ENCODE peak calls at places on chromosome 20, in six cellular contexts. M is uterus; K is IMR-90; B is OCI-LY7; D is CD8-positive, alpha-beta memory T cell; A is breast epithelium. I is an unnamed sample.

GRCh38 chr20:12762725-12763124 is 246.0 kb upstream of the SPTLC3 start:
- DNase-seq in M (peak; percentile 47), K (no peak), B (no peak), D (no peak), A (no peak), I (no peak)

GRCh38 chr20:37885042-37885441 is 17.9 kb upstream of the VSTM2L start:
- DNase-seq in M (no peak), K (no peak), B (no peak), D (no peak), A (no peak), I (no peak)

GRCh38 chr20:58702859-58703648 is 10.5 kb downstream of the NPEPL1 start:
- DNase-seq in M (no peak), K (no peak), B (no peak), D (no peak), A (no peak), I (no peak)

GRCh38 chr20:34049389-34049788 is 55.7 kb downstream of the RALY start:
- DNase-seq in M (no peak), K (no peak), B (no peak), D (no peak), A (no peak), I (no peak)

GRCh38 chr20:59670786-59671492 is 66.6 kb downstream of the PHACTR3 start:
- DNase-seq in M (no peak), K (no peak), B (no peak), D (no peak), A (no peak), I (peak; percentile 75)

GRCh38 chr20:17059465-17059864 is 167.4 kb upstream of the PCSK2 start:
- DNase-seq in M (no peak), K (peak; percentile 75), B (no peak), D (no peak), A (no peak), I (no peak)

GRCh38 chr20:38751360-38751976 is 3.2 kb downstream of the ACTR5 start:
- DNase-seq in M (no peak), K (peak; percentile 46), B (peak; percentile 57), D (peak; percentile 39), A (no peak), I (no peak)

GRCh38 chr20:23086056-23086551 is at the start of gene CD93:
- DNase-seq in M (peak; percentile 55), K (peak; percentile 10), B (no peak), D (no peak), A (no peak), I (no peak)

GRCh38 chr20:10789386-10789785 is 115.6 kb upstream of the JAG1 start:
- DNase-seq in M (no peak), K (no peak), B (no peak), D (no peak), A (no peak), I (peak; percentile 55)

GRCh38 chr20:39538317-39538716 is 576.2 kb downstream of the DHX35 start:
- DNase-seq in M (no peak), K (no peak), B (peak; percentile 51), D (no peak), A (no peak), I (no peak)

GRCh38 chr20:20366896-20367680 is 816 bp upstream of the INSM1 start:
- DNase-seq in M (no peak), K (no peak), B (no peak), D (no peak), A (no peak), I (no peak)

GRCh38 chr20:36319356-36320260 is 13.5 kb downstream of the DLGAP4 start:
- DNase-seq in M (no peak), K (no peak), B (no peak), D (no peak), A (no peak), I (no peak)

GRCh38 chr20:11880694-11881093 is 37.0 kb upstream of the BTBD3 start:
- DNase-seq in M (no peak), K (no peak), B (no peak), D (no peak), A (no peak), I (no peak)

GRCh38 chr20:48831702-48832422 is 4.1 kb upstream of the PREX1 start:
- DNase-seq in M (peak; percentile 29), K (peak; percentile 39), B (no peak), D (no peak), A (no peak), I (no peak)

GRCh38 chr20:36132802-36133211 is 21.7 kb upstream of the EPB41L1 start:
- DNase-seq in M (no peak), K (no peak), B (peak; percentile 60), D (no peak), A (no peak), I (no peak)

GRCh38 chr20:6699931-6700562 is 67.4 kb upstream of the BMP2 start:
- DNase-seq in M (no peak), K (no peak), B (no peak), D (no peak), A (no peak), I (peak; percentile 85)

GRCh38 chr20:9993133-9993532 is 41.7 kb upstream of the ANKEF1 start:
- DNase-seq in M (no peak), K (no peak), B (no peak), D (no peak), A (no peak), I (no peak)

DNA sequence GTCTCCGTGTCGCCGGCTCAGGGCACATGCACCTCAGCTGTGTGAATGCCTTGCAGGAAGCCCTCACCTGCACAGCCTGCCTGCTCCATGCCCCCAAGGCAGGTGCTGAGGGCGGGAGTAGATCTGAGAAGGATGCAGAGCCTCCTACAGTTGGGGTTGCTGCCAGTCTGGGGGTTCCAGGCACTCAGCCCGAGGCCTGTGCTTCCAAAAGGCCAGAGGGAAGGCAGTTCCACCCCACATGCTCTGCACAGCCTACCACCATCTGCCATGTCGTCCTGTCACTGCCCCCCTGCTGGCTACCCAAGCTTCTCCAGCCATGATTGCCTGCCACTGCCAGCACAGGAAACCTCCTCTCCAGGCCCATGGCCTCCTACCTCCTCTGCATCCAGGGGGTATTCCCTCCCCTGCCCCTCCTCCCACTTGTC is 19.3 kb downstream of the ACSS1 start:
- DNase-seq in M (no peak), K (no peak), B (no peak), D (no peak), A (no peak), I (no peak)
- H3K4me1 ChIP-seq in M (peaks cover 18% of the 10 kb centered on the region), K (peaks cover 7% of the 10 kb centered on the region), B (peaks cover 42% of the 10 kb centered on the region), D (peaks cover 71% of the 10 kb centered on the region), A (peaks cover 31% of the 10 kb centered on the region), I (peaks cover 100% of the 10 kb centered on the region)

GRCh38 chr20:49832632-49833327 is 20.2 kb downstream of the SLC9A8 start:
- DNase-seq in M (peak; percentile 38), K (peak; percentile 39), B (peak; percentile 58), D (no peak), A (peak; percentile 30), I (no peak)
- H3K27ac ChIP-seq in M (no peak overlapping the region), K (peak overlapping the region; percentile 71), B (peak overlapping the region; percentile 28), D (no peak overlapping the region), A (peak overlapping the region; percentile 41), I (peak overlapping the region; percentile 0)

GRCh38 chr20:50138120-50138478 is 15.4 kb downstream of the PEDS1 start:
- DNase-seq in M (no peak), K (no peak), B (no peak), D (no peak), A (no peak), I (no peak)

GRCh38 chr20:50141018-50141675 is 12.4 kb downstream of the PEDS1 start:
- DNase-seq in M (no peak), K (no peak), B (no peak), D (no peak), A (no peak), I (no peak)

GRCh38 chr20:50141811-50142561 is 11.5 kb downstream of the PEDS1 start:
- DNase-seq in M (no peak), K (no peak), B (no peak), D (no peak), A (no peak), I (no peak)

GRCh38 chr20:50138479-50139393 is 14.8 kb downstream of the PEDS1 start:
- DNase-seq in M (no peak), K (no peak), B (no peak), D (no peak), A (peak; percentile 59), I (no peak)

DNA sequence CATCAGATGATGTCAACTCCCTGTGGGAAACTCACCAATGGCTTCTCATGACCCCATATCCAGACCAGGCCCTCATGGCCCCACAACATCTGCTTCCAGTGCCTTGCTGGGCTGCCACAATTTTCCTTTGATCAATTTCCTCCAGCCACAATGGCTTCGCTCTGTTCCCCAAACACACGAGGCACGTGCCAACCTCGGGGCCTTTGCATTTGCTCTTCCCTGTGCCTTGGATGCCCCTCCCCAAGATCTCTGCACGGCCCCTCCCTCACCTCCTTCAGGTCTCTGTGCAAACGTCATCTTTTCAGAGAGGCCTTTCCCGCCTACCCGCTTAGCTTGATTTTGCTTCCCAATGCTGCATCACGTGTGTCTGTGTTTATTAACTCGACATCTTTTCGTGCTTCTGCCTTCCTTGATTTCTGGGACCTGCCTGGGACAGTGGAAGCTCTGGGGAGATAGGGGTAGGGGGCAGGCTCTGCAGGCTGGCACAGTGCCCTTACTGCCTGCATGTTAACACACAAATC is 13.1 kb downstream of the PEDS1 start:
- DNase-seq in M (no peak), K (no peak), B (no peak), D (no peak), A (no peak), I (no peak)
- H3K4me1 ChIP-seq in M (no peaks in the 10 kb centered on the region), K (peaks cover 14% of the 10 kb centered on the region), B (no peaks in the 10 kb centered on the region), D (no peaks in the 10 kb centered on the region), A (peaks cover 11% of the 10 kb centered on the region), I (peaks cover 84% of the 10 kb centered on the region)

GRCh38 chr20:62182469-62183425 is at the start of gene MTG2:
- DNase-seq in M (peak; percentile 93), K (peak; percentile 95), B (peak; percentile 98), D (peak; percentile 91), A (peak; percentile 90), I (peak; percentile 98)
- H3K27ac ChIP-seq in M (peak within 1 kb of the TSS; percentile 90), K (peak within 1 kb of the TSS; percentile 97), B (peak within 1 kb of the TSS; percentile 83), D (peak within 1 kb of the TSS; percentile 93), A (peak within 1 kb of the TSS; percentile 91), I (peak within 1 kb of the TSS; percentile 95)

GRCh38 chr20:57468523-57469417 is 56.2 kb downstream of the CTCFL start:
- DNase-seq in M (no peak), K (no peak), B (peak; percentile 85), D (no peak), A (no peak), I (no peak)

GRCh38 chr20:57465486-57465885 is 59.5 kb downstream of the CTCFL start:
- DNase-seq in M (no peak), K (no peak), B (no peak), D (no peak), A (no peak), I (no peak)

GRCh38 chr20:57465943-57466342 is 59.0 kb downstream of the CTCFL start:
- DNase-seq in M (no peak), K (no peak), B (peak; percentile 37), D (no peak), A (no peak), I (no peak)

GRCh38 chr20:57469418-57470211 is 55.3 kb downstream of the CTCFL start:
- DNase-seq in M (no peak), K (no peak), B (peak; percentile 68), D (no peak), A (no peak), I (no peak)

GRCh38 chr20:57467742-57468141 is 57.2 kb downstream of the CTCFL start:
- DNase-seq in M (no peak), K (no peak), B (no peak), D (no peak), A (no peak), I (no peak)
- H3K4me1 ChIP-seq in M (no peaks in the 10 kb centered on the region), K (no peaks in the 10 kb centered on the region), B (peaks cover 96% of the 10 kb centered on the region), D (no peaks in the 10 kb centered on the region), A (no peaks in the 10 kb centered on the region), I (peaks cover 57% of the 10 kb centered on the region)

I was measured in esophagus muscularis mucosa.